ENCODE peak calls at places on chromosomes 7 and 10, in four cellular contexts. P is mesenchymal stem cell, R is H9, J is IMR-90. W is an unnamed sample.

GRCh38 chr7:55895021-55895420 is 7.8 kb downstream of the ZNF713 start:
- DNase-seq in R (no peak), J (no peak), P (no peak), W (no peak)

GRCh38 chr7:27532256-27532783 is 130.4 kb downstream of the HIBADH start:
- DNase-seq in R (no peak), J (peak), P (peak), W (no peak)

GRCh38 chr10:42551582-42552187 is 86.7 kb downstream of the ZNF33B start:
- DNase-seq in P (no peak), R (no peak), J (no peak), W (no peak)

GRCh38 chr10:126661841-126662520 is 8.5 kb downstream of the C10orf90 start:
- DNase-seq in R (no peak), P (peak), J (no peak), W (no peak)

GRCh38 chr10:132251928-132252327 is 55.8 kb downstream of the STK32C start:
- DNase-seq in P (no peak), R (no peak), J (no peak), W (no peak)

GRCh38 chr7:77942431-77942830 is 143.9 kb downstream of the PHTF2 start:
- DNase-seq in J (no peak), R (no peak), P (no peak), W (no peak)

GRCh38 chr10:132404911-132405462 is 8.0 kb downstream of the PWWP2B start:
- DNase-seq in J (no peak), P (no peak), R (peak), W (peak)

GRCh38 chr7:12607134-12607533 is 36.6 kb downstream of the SCIN start:
- DNase-seq in P (no peak), R (no peak), J (no peak), W (no peak)

GRCh38 chr10:66717221-66717981 is 208.4 kb upstream of the LRRTM3 start:
- DNase-seq in R (no peak), J (no peak), P (no peak), W (no peak)

GRCh38 chr10:52318136-52318810 is 4.2 kb downstream of the DKK1 start:
- DNase-seq in J (peak), P (peak), R (no peak), W (no peak)

GRCh38 chr7:99267530-99268360 is 4.9 kb upstream of the MYH16 start:
- DNase-seq in P (peak), J (peak), R (no peak), W (no peak)

GRCh38 chr7:149778327-149778637 is 4.9 kb upstream of the ZNF467 start:
- DNase-seq in P (no peak), J (no peak), R (no peak), W (no peak)

GRCh38 chr7:10803720-10804119 is 170.0 kb upstream of the PHF14 start:
- DNase-seq in J (no peak), P (no peak), R (no peak), W (no peak)
- H3K4ac ChIP-seq in J (no peak), P (no peak), R (no peak), W (no peak)

DNA sequence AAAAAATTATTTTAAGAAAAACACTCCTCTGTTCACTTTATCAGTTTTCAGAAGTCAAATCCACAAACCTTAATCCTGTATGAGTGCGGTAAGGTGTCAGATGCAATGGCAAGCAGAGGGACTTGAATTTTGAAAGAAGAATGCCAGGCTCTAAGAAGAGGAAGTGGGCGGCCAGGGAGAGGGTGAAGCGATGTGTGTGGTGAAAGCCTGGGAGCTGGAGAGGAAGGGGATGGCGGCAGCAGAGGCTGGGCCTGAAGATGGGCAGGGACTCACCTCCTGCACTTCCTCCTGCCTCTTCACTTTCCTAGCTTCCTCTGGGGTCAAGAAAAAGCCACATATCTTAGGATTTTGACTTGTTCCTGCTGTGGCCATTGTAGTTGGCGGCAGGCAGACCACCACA is 609.6 kb downstream of the PARD3 start:
- DNase-seq in R (no peak), J (no peak), P (no peak), W (no peak)
- H3K4ac ChIP-seq in R (no peak), J (no peak), P (no peak), W (no peak)

GRCh38 chr7:73705551-73705920 is 13.9 kb downstream of the STX1A start:
- DNase-seq in J (no peak), P (no peak), R (no peak), W (no peak)

GRCh38 chr7:73703985-73704639 is 15.4 kb downstream of the STX1A start:
- DNase-seq in P (peak), R (peak), J (peak), W (peak)

GRCh38 chr7:73706122-73707044 is 13.1 kb downstream of the STX1A start:
- DNase-seq in J (peak), R (no peak), P (peak), W (no peak)

GRCh38 chr7:73703649-73703984 is 15.9 kb downstream of the STX1A start:
- DNase-seq in P (no peak), R (no peak), J (no peak), W (no peak)

DNA sequence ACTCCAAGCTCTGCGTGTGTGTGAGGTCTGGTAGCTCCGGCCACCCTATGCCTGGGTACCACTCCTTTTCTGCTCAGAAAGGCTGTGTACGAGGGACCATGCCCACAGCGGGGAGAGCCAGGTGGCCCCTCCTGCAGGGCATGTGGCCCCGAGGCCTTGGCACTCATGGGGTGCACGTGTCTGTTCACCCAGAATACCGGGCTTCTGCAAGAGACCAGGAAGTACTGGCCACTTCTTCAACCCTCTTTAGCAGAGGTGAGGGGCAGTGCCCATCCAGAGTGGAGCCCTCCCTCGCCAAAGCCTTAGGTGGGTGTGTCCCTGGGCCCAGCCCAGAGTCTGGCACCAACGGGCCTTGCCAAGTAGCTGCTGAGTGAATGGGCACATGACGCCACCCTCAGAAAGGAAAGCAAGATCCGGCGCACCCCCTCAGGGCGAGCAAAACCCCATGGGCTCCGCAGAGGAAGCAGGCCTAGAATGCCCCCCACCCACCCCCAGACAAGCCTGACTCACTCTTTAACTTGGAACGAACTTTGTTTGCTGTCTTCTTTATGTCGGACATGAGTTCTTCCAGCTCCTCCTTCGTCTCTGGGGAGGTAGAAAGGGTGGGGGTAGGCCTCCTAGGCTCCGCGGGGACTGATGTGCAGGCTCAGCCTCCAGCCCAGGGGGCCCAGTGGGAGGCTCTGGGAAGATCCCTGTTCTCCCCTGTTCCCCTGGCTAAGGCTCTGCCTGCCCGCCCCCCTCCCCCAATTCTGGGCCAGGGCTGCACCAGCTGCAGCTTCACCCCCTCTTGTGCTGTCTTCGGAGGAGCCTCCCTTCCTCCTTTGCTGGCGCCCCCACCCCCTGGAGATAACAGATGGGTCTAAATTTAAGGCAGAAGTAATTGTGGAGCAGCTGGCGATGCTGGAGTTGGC is 14.6 kb downstream of the STX1A start:
- DNase-seq in P (no peak), J (peak), R (no peak), W (no peak)
- H3K4ac ChIP-seq in P (no peak), J (no peak), R (no peak), W (no peak)

GRCh38 chr10:102645388-102645740 is 1.1 kb downstream of the TRIM8 start:
- DNase-seq in J (peak), P (peak), R (no peak), W (peak)
- H3K4ac ChIP-seq in J (peak), P (peak), R (no peak), W (peak)

GRCh38 chr7:36182854-36183604 is 30.0 kb downstream of the EEPD1 start:
- DNase-seq in R (no peak), J (no peak), P (no peak), W (no peak)
- H3K4ac ChIP-seq in R (no peak), J (no peak), P (no peak), W (no peak)

DNA sequence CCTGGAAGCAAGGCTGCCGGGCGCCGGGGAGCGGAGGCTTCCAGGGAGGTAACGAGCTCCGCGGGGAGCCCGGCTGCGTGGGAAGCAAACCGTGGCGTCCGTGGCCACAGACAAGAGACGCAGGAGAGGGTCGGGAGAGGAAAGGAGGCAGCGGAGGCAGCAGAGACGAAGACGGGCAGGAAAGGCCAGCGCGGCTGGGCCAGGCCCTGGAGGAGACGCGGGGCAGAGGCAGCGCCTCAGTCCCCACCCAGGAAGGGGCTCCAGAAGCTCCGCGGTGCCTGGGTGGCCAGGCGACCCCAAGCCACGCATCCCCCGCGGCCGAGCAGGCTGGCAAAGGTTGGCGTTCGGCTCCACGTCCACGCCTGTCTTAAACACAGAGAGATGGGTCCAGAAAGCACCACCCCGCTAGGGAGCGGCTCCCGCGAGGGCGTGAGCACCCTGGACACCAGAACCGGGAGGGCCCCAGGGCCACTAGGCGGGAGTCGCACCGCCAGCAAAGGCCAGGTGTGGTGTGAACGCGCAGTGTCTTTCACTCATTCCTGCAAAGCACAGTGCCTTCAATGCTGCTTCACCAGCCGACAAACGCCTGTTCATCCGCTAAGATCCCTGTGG is 97.3 kb downstream of the PTPRN2 start:
- DNase-seq in J (no peak), R (no peak), P (no peak), W (no peak)
- H3K4ac ChIP-seq in J (no peak), R (no peak), P (no peak), W (no peak)

DNA sequence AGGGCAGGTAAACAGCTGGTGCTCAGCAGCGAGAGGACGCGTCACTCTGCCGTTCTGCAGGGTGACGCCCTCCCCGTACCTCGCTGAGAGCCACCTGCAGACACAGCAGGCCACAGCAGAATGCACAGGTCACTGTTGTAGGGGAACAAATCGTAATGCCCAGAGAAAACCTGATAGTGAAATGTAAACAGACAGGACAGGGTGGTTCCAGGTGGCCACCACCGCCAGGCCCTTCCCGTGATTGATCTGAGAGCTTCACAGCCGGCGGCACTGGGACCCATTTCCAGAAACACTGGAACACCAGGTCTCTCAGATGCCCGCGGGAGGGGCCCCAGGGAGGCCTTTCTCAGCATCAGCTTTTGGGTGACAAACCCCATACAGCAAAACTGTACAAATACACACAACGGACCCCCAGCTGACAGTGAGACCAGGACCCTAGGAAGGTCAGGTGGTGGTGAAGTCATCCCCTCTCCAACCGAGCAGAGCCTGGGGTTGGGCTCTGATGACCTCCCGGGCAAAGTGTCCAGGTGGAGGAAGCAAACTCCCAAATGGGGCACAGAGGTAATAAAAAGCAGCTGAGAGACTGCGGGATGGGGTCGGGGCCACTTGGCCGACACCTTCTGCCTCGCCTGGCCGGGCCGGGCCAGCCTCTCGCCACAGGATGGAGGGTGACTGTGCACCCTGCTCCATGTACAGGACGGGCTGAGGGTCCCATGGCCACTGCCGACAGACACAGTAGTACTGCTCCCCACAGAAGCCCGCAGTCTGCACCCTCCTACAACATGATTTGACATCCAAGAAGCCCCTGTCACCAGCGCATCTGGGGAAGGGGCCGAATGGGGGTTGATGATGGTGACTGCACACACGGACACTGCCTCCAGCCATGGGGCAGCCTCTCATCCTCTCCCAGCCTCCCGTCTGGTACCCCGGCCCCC is 4.6 kb downstream of the BHLHA15 start:
- DNase-seq in J (no peak), R (no peak), P (no peak), W (peak)
- H3K4ac ChIP-seq in J (no peak), R (no peak), P (no peak), W (no peak)

DNA sequence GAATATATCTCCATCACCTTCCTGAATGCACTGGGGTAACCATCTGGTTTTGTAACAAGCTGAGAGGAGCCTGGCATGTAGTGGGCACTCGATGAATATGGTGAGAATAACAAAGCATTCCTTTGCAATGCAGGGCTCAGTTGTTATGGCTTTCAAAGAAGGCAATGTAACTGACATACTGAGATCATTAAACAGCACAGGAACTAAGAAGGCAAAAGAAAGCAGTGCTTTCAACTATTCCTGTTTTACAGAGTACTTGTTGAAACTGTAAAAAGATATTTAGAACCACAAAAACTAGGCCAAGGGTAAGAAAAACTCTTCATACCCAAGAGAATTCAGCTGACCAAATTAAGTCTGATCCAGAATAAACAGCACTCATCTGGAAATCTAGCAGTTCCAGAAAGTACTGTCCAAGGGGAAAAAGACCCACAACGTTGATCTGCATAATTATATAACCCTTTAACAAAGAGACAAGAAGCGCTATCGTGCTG is 116.0 kb downstream of the AVL9 start:
- DNase-seq in J (no peak), P (no peak), R (no peak), W (no peak)
- H3K4ac ChIP-seq in J (no peak), P (no peak), R (no peak), W (no peak)

GRCh38 chr10:57818522-57818921 is 449.2 kb downstream of the IPMK start:
- DNase-seq in J (no peak), P (no peak), R (no peak), W (no peak)
- H3K4ac ChIP-seq in J (no peak), P (no peak), R (no peak), W (no peak)